ENCODE peak calls at places on chromosomes 3 and 15, in six cellular contexts. W, T, M, D, H and O are unnamed samples.

GRCh38 chr15:66941231-66941711 is 124.1 kb upstream of the SMAD3 start:
- DNase-seq in W (no peak), T (peak; percentile 37), M (no peak), D (no peak), H (no peak), O (no peak)

GRCh38 chr3:38131621-38132369 is 5.1 kb downstream of the ACAA1 start:
- DNase-seq in W (no peak), T (peak; percentile 46), M (peak; percentile 90), D (no peak), H (peak; percentile 22), O (peak; percentile 77)

GRCh38 chr3:168248383-168249047 is 152.8 kb upstream of the GOLIM4 start:
- DNase-seq in W (no peak), T (peak; percentile 68), M (peak; percentile 67), D (peak; percentile 65), H (peak; percentile 62), O (peak; percentile 83)

GRCh38 chr3:4036046-4036445 is 236.8 kb downstream of the LRRN1 start:
- DNase-seq in W (no peak), T (no peak), M (no peak), D (no peak), H (no peak), O (no peak)

GRCh38 chr3:129824926-129825541 is 68.5 kb downstream of the TMCC1 start:
- DNase-seq in W (peak; percentile 39), T (peak; percentile 65), M (peak; percentile 83), D (peak; percentile 62), H (peak; percentile 52), O (peak; percentile 78)

GRCh38 chr15:99197861-99198260 is 51.5 kb downstream of the TTC23 start:
- DNase-seq in W (no peak), T (no peak), M (no peak), D (no peak), H (no peak), O (no peak)

GRCh38 chr3:180250172-180250571 is 213.4 kb upstream of the PEX5L start:
- DNase-seq in W (peak; percentile 69), T (peak; percentile 43), M (no peak), D (peak; percentile 95), H (no peak), O (no peak)

GRCh38 chr3:48472673-48472922 is 26.1 kb downstream of the ATRIP start:
- DNase-seq in W (peak; percentile 59), T (no peak), M (peak; percentile 67), D (peak; percentile 65), H (no peak), O (no peak)

GRCh38 chr3:48429416-48430358 is at the start of gene PLXNB1:
- DNase-seq in W (peak; percentile 74), T (peak; percentile 55), M (peak; percentile 98), D (peak; percentile 63), H (peak; percentile 34), O (peak; percentile 92)

GRCh38 chr15:93158104-93158503 is 69.1 kb upstream of the RGMA start:
- DNase-seq in W (no peak), T (no peak), M (no peak), D (no peak), H (no peak), O (no peak)

GRCh38 chr15:62560943-62561571 is 396.0 kb upstream of the C2CD4B start:
- DNase-seq in W (no peak), T (no peak), M (peak; percentile 70), D (no peak), H (no peak), O (peak; percentile 13)

GRCh38 chr15:69452702-69453513 is at the start of gene RPLP1:
- DNase-seq in W (peak; percentile 70), T (peak; percentile 98), M (peak; percentile 97), D (peak; percentile 96), H (peak; percentile 97), O (peak; percentile 98)
- H3F3A ChIP-seq in W (peaks cover 56% of the 10 kb centered on the region), T (peaks cover 61% of the 10 kb centered on the region), M (peaks cover 45% of the 10 kb centered on the region), D (peaks cover 7% of the 10 kb centered on the region), H (peaks cover 65% of the 10 kb centered on the region), O (peaks cover 55% of the 10 kb centered on the region)

GRCh38 chr3:125110016-125110875 is 54.4 kb upstream of the HEG1 start:
- DNase-seq in W (peak; percentile 69), T (peak; percentile 94), M (no peak), D (peak; percentile 87), H (no peak), O (no peak)
- H2AFZ ChIP-seq in W (no peak overlapping the region), T (no peak overlapping the region), M (no peak overlapping the region), D (no peak overlapping the region), H (no peak overlapping the region), O (no peak overlapping the region)

DNA sequence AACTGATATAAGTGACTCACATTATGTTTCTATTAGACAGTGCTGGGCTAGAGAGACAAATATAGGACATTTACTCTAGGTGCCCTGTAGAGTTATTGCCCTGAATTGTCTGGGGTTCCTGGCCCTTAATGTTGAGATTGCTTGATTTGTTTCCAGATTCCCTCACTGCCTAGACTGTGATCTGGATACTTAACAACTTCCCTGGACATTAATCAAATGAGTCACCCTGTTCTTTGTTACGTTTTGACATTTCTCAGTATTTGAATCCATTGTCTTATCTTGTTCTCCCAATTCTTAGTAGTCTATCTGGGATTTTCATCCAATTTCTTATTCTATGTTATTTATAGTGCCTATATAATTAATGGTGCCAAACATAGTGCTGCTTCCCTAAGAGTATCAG is 65.8 kb downstream of the DTWD1 start:
- DNase-seq in W (no peak), T (peak; percentile 21), M (no peak), D (peak; percentile 20), H (no peak), O (no peak)
- TF ChIP-seq EZH2 in W (no peak), T (no peak), M (no peak), D (no peak), H (no peak), O (no peak)

GRCh38 chr15:40092416-40093223 is 16.1 kb downstream of the BMF start:
- DNase-seq in W (no peak), T (peak; percentile 74), M (no peak), D (no peak), H (no peak), O (peak; percentile 67)

GRCh38 chr15:40091861-40092415 is 16.7 kb downstream of the BMF start:
- DNase-seq in W (no peak), T (no peak), M (peak; percentile 45), D (no peak), H (no peak), O (peak; percentile 85)

GRCh38 chr15:40094156-40094555 is 14.5 kb downstream of the BMF start:
- DNase-seq in W (no peak), T (no peak), M (no peak), D (no peak), H (no peak), O (no peak)

GRCh38 chr15:40095381-40096093 is 13.1 kb downstream of the BMF start:
- DNase-seq in W (no peak), T (no peak), M (no peak), D (no peak), H (no peak), O (no peak)

GRCh38 chr15:40093224-40093842 is 15.3 kb downstream of the BMF start:
- DNase-seq in W (peak; percentile 68), T (peak; percentile 62), M (peak; percentile 34), D (peak; percentile 66), H (no peak), O (no peak)
- H3F3A ChIP-seq in W (peaks cover 22% of the 10 kb centered on the region), T (peaks cover 4% of the 10 kb centered on the region), M (peaks cover 20% of the 10 kb centered on the region), D (no peaks in the 10 kb centered on the region), H (peaks cover 27% of the 10 kb centered on the region), O (peaks cover 54% of the 10 kb centered on the region)

GRCh38 chr3:70919661-70920060 is 607.2 kb upstream of the MDFIC2 start:
- DNase-seq in W (no peak), T (no peak), M (no peak), D (no peak), H (no peak), O (no peak)

GRCh38 chr3:70916375-70917055 is 604.1 kb upstream of the MDFIC2 start:
- DNase-seq in W (no peak), T (peak; percentile 5), M (no peak), D (peak; percentile 3), H (no peak), O (no peak)

GRCh38 chr3:70914889-70915288 is 602.5 kb upstream of the MDFIC2 start:
- DNase-seq in W (no peak), T (no peak), M (no peak), D (no peak), H (no peak), O (no peak)

DNA sequence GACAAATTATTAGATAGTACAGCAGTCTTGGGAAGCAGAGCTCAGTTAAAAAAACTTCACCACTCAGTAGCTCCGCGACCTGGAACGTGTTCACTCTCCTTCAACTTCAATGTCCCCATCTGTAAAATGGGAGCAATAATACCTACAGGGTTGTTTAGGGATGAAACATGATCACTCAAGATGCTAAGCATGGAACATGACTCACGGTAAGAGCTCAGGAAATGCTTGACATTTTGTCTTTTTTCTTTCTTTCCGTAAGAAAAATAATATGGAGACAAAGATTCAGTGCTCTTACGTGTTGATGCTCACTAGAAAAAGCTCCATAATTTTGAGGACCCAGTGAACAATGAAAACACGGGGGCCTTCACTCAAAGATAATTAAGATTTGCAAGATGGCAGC is 606.7 kb upstream of the MDFIC2 start:
- DNase-seq in W (no peak), T (no peak), M (no peak), D (no peak), H (no peak), O (no peak)
- H2AFZ ChIP-seq in W (no peak overlapping the region), T (no peak overlapping the region), M (peak overlapping the region; percentile 70), D (no peak overlapping the region), H (no peak overlapping the region), O (peak overlapping the region; percentile 61)